ENCODE peak calls at places on chromosomes 16 and 17, in eight cellular contexts. N is H1, D is cardiac fibroblast, M is ascending aorta, A is brain microvascular endothelial cell, S is body of pancreas, R is left ventricle myocardium inferior, V is AG04450. X is an unnamed sample.

GRCh38 chr16:6732166-6732565 is 600.5 kb upstream of the RBFOX1 start:
- DNase-seq in N (no peak), D (no peak), M (no peak), A (no peak), S (no peak), R (no peak), V (no peak), X (no peak)

GRCh38 chr16:71250461-71251232 is 20.1 kb upstream of the HYDIN start:
- DNase-seq in N (no peak), D (peak), M (no peak), A (no peak), S (no peak), R (no peak), V (no peak), X (no peak)

GRCh38 chr17:28478940-28479615 is 5.6 kb downstream of the SLC13A2 start:
- DNase-seq in N (no peak), D (no peak), M (no peak), A (no peak), S (no peak), R (no peak), V (no peak), X (no peak)

GRCh38 chr16:31404353-31405064 is 11.4 kb downstream of the ITGAD start:
- DNase-seq in N (no peak), D (peak), M (no peak), A (no peak), S (no peak), R (no peak), V (no peak), X (peak)

GRCh38 chr16:78096386-78096785 is 3.1 kb upstream of the WWOX start:
- DNase-seq in N (no peak), D (no peak), M (no peak), A (no peak), S (no peak), R (no peak), V (no peak), X (no peak)

GRCh38 chr17:7982171-7982570 is 20.2 kb upstream of the GUCY2D start:
- DNase-seq in N (no peak), D (peak), M (no peak), A (peak), S (no peak), R (no peak), V (no peak), X (no peak)

GRCh38 chr16:64893386-64893785 is 228.5 kb downstream of the CDH11 start:
- DNase-seq in N (no peak), D (no peak), M (no peak), A (peak), S (no peak), R (no peak), V (no peak), X (no peak)

GRCh38 chr17:28228986-28229729 is 89.8 kb upstream of the TMEM97 start:
- DNase-seq in N (no peak), D (no peak), M (no peak), A (no peak), S (no peak), R (no peak), V (no peak), X (no peak)

GRCh38 chr16:9258423-9259051 is 167.1 kb downstream of the HAPSTR1 start:
- DNase-seq in N (peak), D (peak), M (no peak), A (peak), S (peak), R (no peak), V (no peak), X (peak)

GRCh38 chr17:34822007-34822737 is 139.1 kb downstream of the CCT6B start:
- DNase-seq in N (no peak), D (no peak), M (no peak), A (no peak), S (no peak), R (no peak), V (no peak), X (no peak)

GRCh38 chr17:16273499-16273898 is 56.5 kb downstream of the PIGL start:
- DNase-seq in N (no peak), D (no peak), M (no peak), A (peak), S (no peak), R (no peak), V (no peak), X (no peak)

GRCh38 chr16:74874912-74875311 is 100.3 kb upstream of the FA2H start:
- DNase-seq in N (no peak), D (no peak), M (no peak), A (no peak), S (peak), R (peak), V (no peak), X (no peak)

GRCh38 chr17:50956750-50957523 is 90.8 kb upstream of the TOB1 start:
- DNase-seq in N (no peak), D (peak), M (no peak), A (peak), S (peak), R (peak), V (peak), X (peak)

GRCh38 chr16:20763461-20764232 is at the start of gene ACSM3:
- DNase-seq in N (peak), D (peak), M (no peak), A (peak), S (peak), R (no peak), V (peak), X (peak)
- H3K4me3 ChIP-seq in N (peak), D (peak), M (peak), A (peak), S (no peak), R (peak), V (peak), X (peak)

GRCh38 chr17:66850692-66851091 is 15.8 kb downstream of the CACNG5 start:
- DNase-seq in N (no peak), D (peak), M (no peak), A (no peak), S (no peak), R (no peak), V (no peak), X (peak)

GRCh38 chr17:66860204-66860603 is 25.3 kb downstream of the CACNG5 start:
- DNase-seq in N (no peak), D (no peak), M (no peak), A (no peak), S (no peak), R (no peak), V (no peak), X (no peak)

GRCh38 chr17:66849851-66850580 is 15.1 kb downstream of the CACNG5 start:
- DNase-seq in N (no peak), D (no peak), M (no peak), A (no peak), S (no peak), R (no peak), V (no peak), X (no peak)

GRCh38 chr17:66858182-66859083 is 23.5 kb downstream of the CACNG5 start:
- DNase-seq in N (no peak), D (no peak), M (no peak), A (no peak), S (no peak), R (no peak), V (no peak), X (no peak)

GRCh38 chr17:66855204-66855603 is 20.3 kb downstream of the CACNG5 start:
- DNase-seq in N (peak), D (no peak), M (no peak), A (no peak), S (no peak), R (no peak), V (no peak), X (peak)
- TF ChIP-seq CTCF in N (peak), D (peak), M (no peak), A (peak), S (no peak), R (peak), V (no peak), X (peak)

DNA sequence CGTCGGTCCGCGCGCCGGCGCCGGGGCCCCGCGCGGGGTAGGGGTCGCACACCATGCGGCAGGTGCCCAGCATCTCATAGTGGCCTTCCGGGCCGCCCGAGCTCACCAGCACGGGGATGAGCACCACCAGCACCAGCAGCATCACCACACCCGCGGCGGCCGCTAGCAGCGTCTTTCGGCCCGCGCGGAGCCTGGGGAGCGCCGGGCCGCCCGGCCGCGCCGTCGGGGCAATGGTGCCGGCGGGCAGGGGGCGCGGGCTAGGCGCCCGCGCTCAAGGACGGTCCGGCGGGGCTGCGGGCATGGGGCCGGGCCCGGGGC is 237 bp downstream of the C1QL1 start:
- DNase-seq in N (no peak), D (no peak), M (no peak), A (no peak), S (no peak), R (no peak), V (no peak), X (no peak)
- H3K4me3 ChIP-seq in N (no peak), D (no peak), M (peak), A (no peak), S (no peak), R (peak), V (peak), X (no peak)

DNA sequence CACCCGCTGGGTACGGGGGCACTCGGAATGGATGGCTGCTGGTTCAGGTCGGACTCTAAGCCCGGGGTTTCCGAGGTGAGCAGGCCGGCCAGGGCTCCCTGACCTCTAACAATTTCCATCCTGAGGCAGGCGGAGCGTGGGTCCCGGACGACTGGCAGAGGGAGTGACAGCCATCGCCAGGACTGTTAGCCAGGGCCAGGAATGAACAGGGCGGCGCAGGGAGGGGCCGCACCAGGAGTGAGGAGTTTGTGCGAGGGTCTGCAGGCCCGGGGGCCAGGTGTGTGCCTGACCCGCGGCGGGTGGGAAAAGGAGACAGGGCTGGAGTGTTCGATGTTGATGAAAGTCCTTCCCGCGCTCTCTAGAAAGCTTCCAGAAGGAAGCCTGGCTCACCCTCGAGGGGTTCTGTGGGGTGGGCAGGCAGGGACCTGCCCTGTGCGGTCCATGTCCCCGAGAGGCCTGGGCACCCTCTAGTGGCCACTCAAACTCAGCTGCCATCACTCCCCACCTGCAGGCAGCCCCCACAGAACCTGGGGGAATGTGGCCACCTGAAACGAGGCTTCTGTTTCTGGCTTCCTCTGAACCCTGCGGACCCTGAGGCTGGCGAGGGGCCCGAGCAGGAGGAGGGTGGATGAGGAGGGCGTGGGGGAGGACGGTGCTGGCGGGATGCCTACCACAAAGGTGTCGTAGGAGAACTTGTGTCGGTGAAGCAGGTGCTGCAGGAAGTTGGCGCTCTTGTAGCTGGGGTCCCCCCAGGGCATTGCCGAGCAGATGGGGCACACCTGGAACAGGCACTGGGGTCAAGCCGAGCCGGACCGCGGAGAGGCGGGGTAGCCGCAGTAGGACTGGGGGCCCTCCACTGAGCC is 8.1 kb downstream of the RNF166 start:
- DNase-seq in N (no peak), D (no peak), M (no peak), A (no peak), S (no peak), R (no peak), V (no peak), X (no peak)
- TF ChIP-seq CTCF in N (peak), D (peak), M (no peak), A (peak), S (peak), R (peak), V (peak), X (peak)